ENCODE peak calls at places on chromosomes 2 and 18, in seven cellular contexts. R is pancreas; B is CD8-positive, alpha-beta T cell; E is tibial artery; N is AG04450; F is cardiac fibroblast; V is endothelial cell. S is an unnamed sample.

GRCh38 chr2:165440367-165440766 is 29.1 kb upstream of the CSRNP3 start:
- DNase-seq in R (no peak), B (no peak), E (no peak), N (no peak), F (peak), V (peak), S (no peak)

GRCh38 chr2:40273623-40274236 is 178.2 kb downstream of the SLC8A1 start:
- DNase-seq in R (no peak), B (no peak), E (no peak), N (no peak), F (no peak), V (no peak), S (no peak)

GRCh38 chr18:32271649-32272324 is 81.9 kb downstream of the MEP1B start:
- DNase-seq in R (no peak), B (no peak), E (no peak), N (peak), F (peak), V (peak), S (no peak)

GRCh38 chr2:135703300-135703699 is 38.4 kb upstream of the UBXN4 start:
- DNase-seq in R (no peak), B (no peak), E (no peak), N (no peak), F (no peak), V (no peak), S (no peak)

GRCh38 chr18:34821669-34822210 is 111.6 kb downstream of the DTNA start:
- DNase-seq in R (no peak), B (no peak), E (no peak), N (peak), F (no peak), V (no peak), S (no peak)

GRCh38 chr2:174577967-174578589 is 19.5 kb downstream of the WIPF1 start:
- DNase-seq in R (no peak), B (peak), E (no peak), N (peak), F (peak), V (peak), S (no peak)

GRCh38 chr2:65749549-65749948 is 317.1 kb upstream of the SPRED2 start:
- DNase-seq in R (no peak), B (no peak), E (no peak), N (no peak), F (no peak), V (no peak), S (no peak)

GRCh38 chr2:240326886-240327285 is 108.6 kb upstream of the GPC1 start:
- DNase-seq in R (peak), B (no peak), E (no peak), N (no peak), F (no peak), V (no peak), S (no peak)

GRCh38 chr2:241184901-241185300 is 3.6 kb upstream of the ANO7 start:
- DNase-seq in R (no peak), B (no peak), E (no peak), N (no peak), F (no peak), V (no peak), S (no peak)

GRCh38 chr2:47004905-47005495 is 89.4 kb upstream of the MCFD2 start:
- DNase-seq in R (peak), B (no peak), E (no peak), N (no peak), F (no peak), V (no peak), S (no peak)

GRCh38 chr2:106868199-106868598 is 17.8 kb downstream of the ST6GAL2 start:
- DNase-seq in R (no peak), B (no peak), E (no peak), N (no peak), F (no peak), V (no peak), S (no peak)

GRCh38 chr18:26566874-26567273 is 18.5 kb upstream of the KCTD1 start:
- DNase-seq in R (no peak), B (no peak), E (no peak), N (no peak), F (no peak), V (no peak), S (no peak)

GRCh38 chr2:209768557-209768956 is 3.1 kb upstream of the UNC80 start:
- DNase-seq in R (no peak), B (no peak), E (no peak), N (no peak), F (no peak), V (no peak), S (no peak)

GRCh38 chr18:8930990-8931648 is 171.4 kb upstream of the NDUFV2 start:
- DNase-seq in R (no peak), B (no peak), E (no peak), N (no peak), F (peak), V (no peak), S (no peak)

GRCh38 chr18:26642461-26643348 is 94.4 kb upstream of the KCTD1 start:
- DNase-seq in R (no peak), B (no peak), E (no peak), N (no peak), F (no peak), V (no peak), S (no peak)

GRCh38 chr2:101047075-101047766 is 45.1 kb downstream of the RPL31 start:
- DNase-seq in R (no peak), B (no peak), E (no peak), N (no peak), F (peak), V (no peak), S (no peak)

GRCh38 chr2:219748673-219749570 is 121.5 kb downstream of the SLC4A3 start:
- DNase-seq in R (no peak), B (no peak), E (no peak), N (no peak), F (no peak), V (no peak), S (no peak)

GRCh38 chr2:216215991-216216390 is 106.8 kb downstream of the XRCC5 start:
- DNase-seq in R (no peak), B (no peak), E (no peak), N (no peak), F (peak), V (no peak), S (no peak)

GRCh38 chr2:217846321-217846743 is 156.5 kb downstream of the TNS1 start:
- DNase-seq in R (peak), B (no peak), E (peak), N (no peak), F (no peak), V (no peak), S (no peak)

GRCh38 chr2:210955591-210955990 is 399.2 kb downstream of the CPS1 start:
- DNase-seq in R (no peak), B (no peak), E (no peak), N (peak), F (peak), V (no peak), S (no peak)

GRCh38 chr2:18432999-18433398 is 127.5 kb downstream of the RDH14 start:
- DNase-seq in R (no peak), B (no peak), E (no peak), N (no peak), F (no peak), V (no peak), S (no peak)

GRCh38 chr2:11385222-11385621 is 40.8 kb upstream of the ROCK2 start:
- DNase-seq in R (no peak), B (no peak), E (no peak), N (no peak), F (no peak), V (no peak), S (no peak)

GRCh38 chr2:26462511-26463251 is 15.2 kb downstream of the OTOF start:
- DNase-seq in R (no peak), B (no peak), E (peak), N (no peak), F (peak), V (peak), S (no peak)

GRCh38 chr18:57959278-57959677 is 84.7 kb upstream of the NEDD4L start:
- DNase-seq in R (no peak), B (no peak), E (no peak), N (peak), F (peak), V (peak), S (no peak)

GRCh38 chr2:189327879-189328351 is 113.4 kb upstream of the WDR75 start:
- DNase-seq in R (no peak), B (no peak), E (no peak), N (no peak), F (peak), V (no peak), S (no peak)

GRCh38 chr2:229296016-229296415 is 24.9 kb upstream of the PID1 start:
- DNase-seq in R (no peak), B (no peak), E (no peak), N (no peak), F (peak), V (no peak), S (no peak)

GRCh38 chr18:72128649-72129048 is 415.5 kb downstream of the CBLN2 start:
- DNase-seq in R (no peak), B (no peak), E (no peak), N (no peak), F (no peak), V (no peak), S (no peak)

GRCh38 chr2:133760366-133760765 is 192.1 kb upstream of the NCKAP5 start:
- DNase-seq in R (no peak), B (no peak), E (no peak), N (peak), F (no peak), V (no peak), S (no peak)

GRCh38 chr2:106097370-106098000 is 96.6 kb downstream of the UXS1 start:
- DNase-seq in R (no peak), B (peak), E (no peak), N (no peak), F (no peak), V (no peak), S (no peak)

GRCh38 chr18:33051397-33051796 is 278.6 kb upstream of the KLHL14 start:
- DNase-seq in R (no peak), B (no peak), E (no peak), N (no peak), F (peak), V (no peak), S (no peak)

GRCh38 chr18:65753520-65753919 is 2.7 kb downstream of the CDH7 start:
- DNase-seq in R (no peak), B (no peak), E (no peak), N (no peak), F (no peak), V (peak), S (no peak)

GRCh38 chr2:30177440-30177839 is 30.6 kb downstream of the YPEL5 start:
- DNase-seq in R (no peak), B (no peak), E (no peak), N (no peak), F (no peak), V (no peak), S (no peak)

GRCh38 chr2:234983011-234983726 is 31.4 kb downstream of the SH3BP4 start:
- DNase-seq in R (no peak), B (no peak), E (no peak), N (no peak), F (no peak), V (no peak), S (no peak)

GRCh38 chr2:132669854-132670103 is 226 bp downstream of the LYPD1 start:
- DNase-seq in R (peak), B (no peak), E (no peak), N (no peak), F (peak), V (peak), S (no peak)

GRCh38 chr2:126406267-126406666 is 249.7 kb upstream of the GYPC start:
- DNase-seq in R (no peak), B (no peak), E (no peak), N (no peak), F (no peak), V (no peak), S (no peak)

GRCh38 chr2:226915846-226916360 is 80.0 kb downstream of the RHBDD1 start:
- DNase-seq in R (no peak), B (no peak), E (no peak), N (peak), F (peak), V (no peak), S (no peak)

GRCh38 chr2:127035212-127035611 is 71.7 kb downstream of the BIN1 start:
- DNase-seq in R (no peak), B (no peak), E (no peak), N (no peak), F (no peak), V (no peak), S (no peak)

GRCh38 chr2:70005752-70006446 is 44.5 kb upstream of the ASPRV1 start:
- DNase-seq in R (no peak), B (no peak), E (no peak), N (no peak), F (no peak), V (no peak), S (no peak)

GRCh38 chr2:117406443-117406842 is 408.0 kb upstream of the DDX18 start:
- DNase-seq in R (no peak), B (no peak), E (no peak), N (no peak), F (no peak), V (no peak), S (no peak)

GRCh38 chr2:117407746-117408145 is 406.7 kb upstream of the DDX18 start:
- DNase-seq in R (no peak), B (no peak), E (no peak), N (no peak), F (no peak), V (no peak), S (no peak)

GRCh38 chr2:117409443-117409842 is 405.0 kb upstream of the DDX18 start:
- DNase-seq in R (no peak), B (no peak), E (no peak), N (no peak), F (no peak), V (no peak), S (no peak)

DNA sequence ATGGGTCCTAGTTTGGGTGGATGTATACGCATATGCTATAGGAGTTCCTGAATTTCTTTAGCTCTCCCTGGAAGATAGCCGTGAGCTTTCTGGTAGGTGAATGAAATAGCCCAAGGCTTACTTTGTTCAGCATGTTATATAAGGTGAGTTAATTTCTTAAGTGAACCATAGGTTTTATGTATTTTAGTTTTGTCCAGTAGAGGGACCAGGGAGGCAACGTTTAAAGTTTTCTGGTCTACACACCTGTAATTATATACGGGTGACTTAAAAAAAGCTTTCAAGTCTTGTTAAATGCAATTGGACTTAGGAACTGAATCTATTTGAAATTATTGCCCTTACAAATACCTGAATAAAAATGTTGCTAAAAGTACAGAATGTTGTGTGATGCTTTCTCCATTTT is 402.5 kb upstream of the DDX18 start:
- DNase-seq in R (no peak), B (no peak), E (no peak), N (no peak), F (no peak), V (no peak), S (no peak)
- TF ChIP-seq CTCF in R (no peak), B (no peak), E (no peak), N (no peak), F (no peak), V (no peak), S (no peak)

DNA sequence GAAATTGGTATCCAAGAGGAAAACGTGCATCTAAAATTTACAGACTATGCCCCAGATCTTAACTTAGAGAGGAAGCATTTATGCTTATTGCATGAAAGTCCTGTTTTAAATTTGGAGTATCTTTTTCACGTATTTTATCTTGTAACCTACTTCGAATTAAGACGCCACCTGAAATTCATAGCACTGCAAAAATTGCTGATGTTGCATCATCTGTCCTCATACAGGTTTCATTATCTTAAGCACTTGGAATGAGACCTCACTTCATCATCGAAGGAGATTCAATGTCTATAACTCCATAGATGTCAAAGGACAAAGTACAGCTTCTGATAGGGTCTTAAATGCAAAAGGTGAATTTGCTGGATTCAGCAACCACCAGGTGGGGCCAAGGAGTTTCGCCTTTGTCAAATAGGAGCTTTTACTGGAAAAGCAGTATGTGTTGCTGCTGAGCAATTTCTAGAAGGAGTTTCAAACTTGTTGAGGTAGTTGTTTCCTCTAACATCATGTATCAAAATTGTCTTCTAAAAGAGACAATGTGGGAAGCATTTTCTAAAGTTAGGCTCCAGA is 106.4 kb upstream of the CCDC85A start:
- DNase-seq in R (no peak), B (no peak), E (no peak), N (no peak), F (peak), V (peak), S (no peak)
- TF ChIP-seq CTCF in R (peak), B (no peak), E (no peak), N (peak), F (peak), V (peak), S (no peak)

DNA sequence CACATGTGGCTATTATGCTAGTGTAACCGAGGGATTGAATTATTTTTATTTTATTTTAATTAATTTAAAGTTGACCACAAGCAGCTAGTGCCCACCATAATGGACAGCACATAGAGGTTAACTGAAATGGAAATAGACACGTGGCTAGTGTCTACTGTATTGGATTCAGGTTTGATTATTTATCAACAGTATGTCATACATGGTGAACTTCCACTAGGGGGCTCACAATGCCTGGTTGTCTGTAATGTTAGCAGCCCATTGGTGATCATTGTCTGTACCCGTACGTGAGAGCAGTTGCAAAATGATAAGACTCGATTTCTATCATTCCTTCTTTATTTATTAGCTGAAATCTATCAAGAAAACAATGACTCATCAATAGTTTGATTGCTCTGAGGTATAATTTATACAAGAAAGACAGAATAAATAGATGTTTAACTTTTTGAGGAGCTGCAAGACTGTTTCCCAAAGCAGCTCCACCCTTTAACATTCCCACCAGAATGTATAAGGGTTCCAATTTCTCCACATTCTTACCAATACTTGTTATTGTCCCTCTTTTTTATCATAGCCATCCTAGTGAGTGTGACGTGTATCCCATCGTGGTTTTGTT is 76.5 kb downstream of the CYBRD1 start:
- DNase-seq in R (no peak), B (peak), E (no peak), N (peak), F (peak), V (peak), S (no peak)
- TF ChIP-seq CTCF in R (peak), B (peak), E (peak), N (peak), F (peak), V (peak), S (peak)

DNA sequence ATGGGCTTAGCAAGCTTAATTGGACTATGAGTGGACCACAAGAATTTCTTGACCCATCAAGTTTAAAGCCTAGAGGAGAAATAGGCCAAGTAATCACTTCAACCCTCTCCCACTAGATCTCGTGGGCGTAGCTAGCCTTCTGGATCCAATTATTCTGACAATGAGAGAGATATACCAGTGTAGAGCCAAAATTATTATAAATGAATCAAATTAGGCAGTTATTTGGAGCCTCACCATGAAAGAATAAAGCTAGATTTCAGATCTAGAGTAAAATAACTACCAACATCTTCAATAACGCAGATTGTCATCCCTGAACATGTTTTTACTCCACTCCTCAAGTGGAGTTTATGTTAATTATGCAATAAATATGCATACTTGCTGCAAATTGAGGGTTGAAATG is 143.9 kb upstream of the CDH20 start:
- DNase-seq in R (no peak), B (no peak), E (no peak), N (no peak), F (no peak), V (no peak), S (no peak)
- TF ChIP-seq CTCF in R (no peak), B (no peak), E (no peak), N (no peak), F (no peak), V (no peak), S (no peak)

DNA sequence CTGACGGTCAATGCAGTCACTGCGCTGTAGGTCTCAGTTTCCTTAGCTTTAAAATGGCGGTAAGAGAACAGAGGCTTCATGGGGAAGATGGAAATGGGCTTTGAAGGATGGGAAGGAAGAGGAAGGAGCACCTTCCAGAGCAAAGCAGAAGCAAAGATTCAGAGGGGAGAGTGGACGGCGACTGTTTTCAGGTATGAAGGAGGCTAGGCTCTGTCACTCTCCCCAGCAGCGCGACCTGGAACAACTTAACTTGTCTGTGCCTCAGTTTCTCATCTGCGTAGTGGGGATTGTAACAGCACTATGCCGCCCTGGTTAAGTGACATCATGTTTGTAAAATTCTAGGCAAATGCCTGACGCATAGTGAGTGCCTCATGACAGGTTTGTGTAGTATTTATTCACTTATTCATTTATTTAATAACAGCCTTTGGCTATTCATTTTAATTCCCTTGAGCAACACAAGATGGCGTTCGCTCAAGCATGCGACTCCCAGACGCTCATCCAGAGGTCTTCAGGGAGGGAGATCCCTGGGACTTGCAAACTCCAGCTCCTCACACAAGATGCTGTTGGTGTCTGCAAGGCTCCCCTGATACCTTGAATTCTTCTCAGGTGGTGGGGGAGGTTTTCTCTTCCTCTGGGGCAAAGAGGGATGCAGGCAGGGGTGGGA is 336.3 kb downstream of the DYSF start:
- DNase-seq in R (no peak), B (no peak), E (no peak), N (no peak), F (peak), V (no peak), S (no peak)
- TF ChIP-seq CTCF in R (no peak), B (no peak), E (no peak), N (peak), F (peak), V (no peak), S (no peak)

DNA sequence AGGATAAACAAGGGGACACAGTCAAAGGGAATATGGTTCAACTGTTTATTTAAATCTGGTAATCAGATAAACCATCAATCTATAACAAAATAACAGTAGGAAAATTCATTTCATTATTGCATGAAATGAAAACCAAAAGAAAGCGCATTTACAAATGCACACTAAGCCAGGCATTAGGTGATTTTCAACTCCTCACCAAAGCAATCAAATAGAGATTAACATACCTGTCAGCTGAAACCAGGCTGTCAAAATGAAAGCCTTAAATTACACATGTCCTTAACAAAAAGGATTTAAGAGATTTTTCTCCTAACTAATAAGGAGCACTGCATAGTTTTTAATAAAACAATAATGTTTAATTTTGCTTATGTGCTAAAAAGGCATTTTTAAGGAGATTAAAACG is 23.0 kb downstream of the STK39 start:
- DNase-seq in R (no peak), B (no peak), E (no peak), N (no peak), F (no peak), V (no peak), S (no peak)
- TF ChIP-seq CTCF in R (no peak), B (no peak), E (no peak), N (no peak), F (no peak), V (no peak), S (no peak)